ENCODE peak calls at places on chromosome 11, in four cellular contexts. E is GM13976, O is psoas muscle, G is cardiac fibroblast. N is an unnamed sample.

GRCh38 chr11:122649133-122649532 is 6.4 kb upstream of the UBASH3B start:
- DNase-seq in E (no peak), O (no peak), G (no peak), N (no peak)

GRCh38 chr11:132278801-132279574 is 908.6 kb downstream of the NTM start:
- DNase-seq in O (no peak), E (peak), G (peak), N (peak)

GRCh38 chr11:45209480-45209879 is 63.0 kb downstream of the PRDM11 start:
- DNase-seq in G (no peak), E (no peak), O (no peak), N (no peak)

GRCh38 chr11:726278-726915 is 20.4 kb downstream of the EPS8L2 start:
- DNase-seq in O (peak), G (peak), E (peak), N (peak)

GRCh38 chr11:4495487-4495886 is 13.0 kb downstream of the OR52K1 start:
- DNase-seq in E (no peak), O (no peak), G (peak), N (no peak)

GRCh38 chr11:128336203-128336602 is 251.2 kb downstream of the ETS1 start:
- DNase-seq in G (peak), E (no peak), O (peak), N (no peak)

GRCh38 chr11:37500425-37500824 is 902.4 kb upstream of the RAG2 start:
- DNase-seq in G (no peak), E (no peak), O (no peak), N (no peak)

GRCh38 chr11:121722431-121723256 is 269.9 kb upstream of the SORL1-AS1 start:
- DNase-seq in G (peak), E (peak), O (peak), N (no peak)

GRCh38 chr11:44674809-44675208 is 52.0 kb upstream of the TSPAN18 start:
- DNase-seq in G (no peak), O (no peak), E (no peak), N (no peak)

GRCh38 chr11:119602745-119603373 is 126.1 kb downstream of the NECTIN1 start:
- DNase-seq in G (no peak), O (no peak), E (no peak), N (no peak)

GRCh38 chr11:91305402-91305801 is 919.2 kb upstream of the FAT3 start:
- DNase-seq in G (no peak), O (no peak), E (no peak), N (no peak)

GRCh38 chr11:116813170-116813569 is 9.9 kb downstream of the APOA4 start:
- DNase-seq in O (no peak), E (no peak), G (no peak), N (no peak)

GRCh38 chr11:113131036-113131775 is 170.0 kb downstream of the NCAM1 start:
- DNase-seq in O (no peak), E (no peak), G (no peak), N (no peak)

GRCh38 chr11:3021125-3021524 is 29.0 kb upstream of the NAP1L4 start:
- DNase-seq in O (no peak), G (peak), E (peak), N (peak)

GRCh38 chr11:74819400-74819799 is 70.8 kb downstream of the RNF169 start:
- DNase-seq in E (no peak), O (no peak), G (peak), N (no peak)

GRCh38 chr11:122141757-122142156 is 25.7 kb upstream of the BLID start:
- DNase-seq in E (no peak), G (no peak), O (no peak), N (no peak)

GRCh38 chr11:14041040-14041439 is 78.5 kb downstream of the SPON1 start:
- DNase-seq in E (no peak), O (no peak), G (no peak), N (no peak)

GRCh38 chr11:101127348-101127698 is 2.3 kb downstream of the PGR start:
- DNase-seq in G (no peak), O (peak), E (peak), N (peak)

GRCh38 chr11:119797137-119797611 is 68.2 kb upstream of the NECTIN1 start:
- DNase-seq in E (no peak), G (no peak), O (no peak), N (no peak)

GRCh38 chr11:118785362-118785761 is 5.6 kb downstream of the DDX6 start:
- DNase-seq in G (peak), O (no peak), E (no peak), N (no peak)

GRCh38 chr11:75474240-75474639 is 41.2 kb upstream of the KLHL35 start:
- DNase-seq in G (no peak), E (no peak), O (no peak), N (no peak)

GRCh38 chr11:36509265-36509664 is 807 bp downstream of the TRAF6 start:
- DNase-seq in G (peak), E (peak), O (no peak), N (peak)

GRCh38 chr11:17476317-17477083 is at the start of gene ABCC8:
- DNase-seq in E (no peak), O (no peak), G (no peak), N (peak)

GRCh38 chr11:75639752-75640151 is 29.1 kb downstream of the MAP6 start:
- DNase-seq in O (peak), G (peak), E (no peak), N (no peak)

GRCh38 chr11:59918987-59919589 is 19.1 kb upstream of the OOSP1 start:
- DNase-seq in O (no peak), G (peak), E (peak), N (no peak)

GRCh38 chr11:14029415-14029814 is 66.9 kb downstream of the SPON1 start:
- DNase-seq in E (no peak), O (no peak), G (no peak), N (no peak)

GRCh38 chr11:132451942-132452601 is 1080.2 kb downstream of the OPCML start:
- DNase-seq in E (no peak), O (no peak), G (no peak), N (no peak)

GRCh38 chr11:15677181-15677580 is 562.5 kb downstream of the INSC start:
- DNase-seq in O (no peak), E (no peak), G (no peak), N (no peak)

GRCh38 chr11:11841121-11841604 is 609 bp upstream of the USP47 start:
- DNase-seq in O (peak), E (no peak), G (peak), N (no peak)

DNA sequence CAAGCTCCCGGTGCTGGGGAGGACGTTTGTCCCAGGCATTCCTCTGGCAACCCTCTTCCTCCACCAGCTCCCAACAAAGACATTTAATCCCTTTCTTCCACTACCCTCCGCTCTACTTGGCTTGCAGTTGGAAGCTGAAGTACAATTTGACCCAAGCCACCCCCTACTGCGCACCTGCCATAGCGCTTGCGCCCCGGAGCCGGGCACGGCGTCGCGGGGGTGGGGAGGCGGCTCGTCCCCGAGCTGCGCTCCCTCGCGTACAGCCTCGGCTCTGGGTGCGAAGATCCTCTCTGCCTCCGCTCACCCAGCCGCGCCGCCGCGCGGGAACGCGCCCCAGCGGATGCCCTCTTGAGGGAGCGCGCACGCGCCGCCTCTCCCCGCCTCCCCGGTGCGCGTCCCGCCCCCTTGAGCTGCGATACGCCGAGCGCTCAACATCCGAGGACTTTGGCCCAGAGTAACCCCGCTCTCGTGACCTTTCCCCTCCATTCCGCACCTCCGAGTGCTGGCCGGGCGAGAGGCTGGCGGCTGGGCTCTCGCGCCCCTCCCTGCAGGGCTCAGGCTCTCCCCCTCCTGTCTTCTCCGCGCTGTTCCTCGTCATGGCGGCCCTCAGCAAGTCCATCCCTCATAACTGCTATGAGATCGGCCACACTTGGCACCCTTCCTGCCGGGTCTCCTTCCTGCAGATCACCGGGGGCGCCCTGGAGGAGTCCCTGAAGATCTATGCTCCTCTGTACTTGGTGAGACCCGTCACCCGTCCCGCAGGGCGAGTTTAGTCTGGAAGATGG is at the start of gene TMEM135:
- DNase-seq in G (peak), O (peak), E (peak), N (peak)
- TF ChIP-seq CTCF in G (no peak), O (peak), E (peak), N (no peak)

DNA sequence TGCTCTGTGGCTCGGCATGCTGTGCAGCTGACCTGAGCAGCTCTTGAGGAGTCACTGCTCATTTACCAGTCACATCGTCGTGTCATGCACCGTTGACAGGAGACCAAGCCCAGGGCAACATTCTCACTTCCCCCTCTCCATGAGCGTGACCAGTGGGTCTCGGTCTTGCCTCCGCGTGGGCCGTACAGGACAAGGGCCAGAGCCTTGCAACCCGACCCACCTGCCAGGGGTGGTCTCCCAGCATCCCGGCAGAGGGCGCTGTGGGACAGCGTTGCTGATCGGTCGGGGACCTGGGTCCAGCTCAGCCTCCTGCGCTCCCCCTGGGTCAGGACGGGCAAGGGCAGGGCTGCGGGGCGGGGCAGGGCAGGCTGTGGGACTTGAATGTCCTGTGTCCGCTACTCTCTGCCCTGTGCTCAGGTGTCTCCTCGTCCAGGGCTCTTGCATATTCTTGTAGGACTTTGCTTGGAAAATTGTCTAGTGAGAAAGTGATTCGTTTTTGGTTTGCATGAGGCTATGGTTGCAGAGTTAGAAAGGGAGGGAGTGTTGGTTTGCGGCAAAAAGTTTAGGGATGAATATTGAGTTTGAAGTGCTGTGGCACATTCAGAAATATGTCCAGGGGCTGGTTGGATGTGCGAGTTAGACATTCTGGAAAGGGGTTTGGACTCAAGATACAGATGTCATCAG is 16.2 kb downstream of the EIF4G2 start:
- DNase-seq in O (peak), E (peak), G (peak), N (peak)
- TF ChIP-seq CTCF in O (peak), E (peak), G (peak), N (peak)

DNA sequence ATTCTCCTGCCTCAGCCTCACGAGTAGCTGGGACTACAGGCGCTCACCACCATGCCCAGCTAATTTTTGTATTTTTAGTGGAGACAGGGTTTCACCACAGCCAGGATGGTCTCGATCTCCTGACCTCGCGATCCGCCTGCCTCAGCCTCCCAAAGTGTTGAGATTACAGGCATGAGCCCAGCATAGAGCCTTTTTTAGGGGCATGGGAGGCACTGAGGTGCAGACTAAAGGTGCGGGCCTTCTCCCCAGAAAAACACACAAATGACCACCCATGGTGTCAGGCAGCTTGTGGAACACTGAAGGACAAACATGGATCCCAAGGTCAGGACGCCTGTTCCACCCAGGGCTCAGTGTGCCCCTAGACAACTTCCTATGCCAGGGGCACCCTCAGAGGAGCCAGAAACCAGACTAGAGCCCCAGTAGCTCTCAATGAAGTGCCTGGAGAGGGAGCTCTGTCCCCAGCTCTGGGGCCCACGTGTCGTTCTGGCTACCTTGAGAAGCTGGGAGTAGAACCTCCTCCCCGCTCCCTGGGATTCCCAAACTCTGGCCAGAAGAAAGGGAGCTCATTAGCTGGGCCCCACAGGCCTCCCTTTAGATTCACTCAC is 21.2 kb upstream of the CD5 start:
- DNase-seq in E (no peak), G (no peak), O (no peak), N (no peak)
- TF ChIP-seq CTCF in E (no peak), G (no peak), O (no peak), N (no peak)

GRCh38 chr11:109877043-109877442 is 216.1 kb upstream of the ZC3H12C start:
- DNase-seq in E (no peak), G (no peak), O (no peak), N (no peak)
- TF ChIP-seq CTCF in E (no peak), G (no peak), O (no peak), N (no peak)

N was measured in GM20000.